ENCODE peak calls at places on chromosomes 1 and 21, in eight cellular contexts. J, H, X, D, S, P, M and K are unnamed samples.

GRCh38 chr1:117128323-117129079 is 7.0 kb upstream of the TRIM45 start:
- DNase-seq in X (no peak), P (no peak), S (peak; percentile 16), M (no peak), D (no peak), J (peak; percentile 48), H (no peak), K (no peak)

GRCh38 chr1:29548091-29548490 is 311.8 kb downstream of the PTPRU start:
- DNase-seq in J (no peak), X (no peak), P (no peak), S (no peak), D (no peak), M (no peak), H (no peak), K (no peak)

GRCh38 chr1:6040859-6041415 is 4.8 kb upstream of the KCNAB2 start:
- DNase-seq in J (no peak), X (no peak), D (peak; percentile 38), H (no peak), P (no peak), M (no peak), S (no peak), K (no peak)

GRCh38 chr21:25908495-25908894 is 173.7 kb downstream of the GABPA start:
- DNase-seq in S (no peak), H (no peak), D (no peak), X (no peak), P (no peak), J (no peak), M (no peak), K (no peak)

GRCh38 chr1:85379203-85380136 is 85.5 kb downstream of the DDAH1 start:
- DNase-seq in H (no peak), X (no peak), D (no peak), J (no peak), P (no peak), M (no peak), S (no peak), K (no peak)

GRCh38 chr1:206608108-206608698 is 4.1 kb downstream of the EIF2D start:
- DNase-seq in M (peak; percentile 59), J (peak; percentile 49), S (peak; percentile 33), P (peak; percentile 46), H (peak; percentile 63), X (peak; percentile 60), D (peak; percentile 67), K (no peak)

GRCh38 chr1:221839794-221840395 is 98.0 kb upstream of the DUSP10 start:
- DNase-seq in X (no peak), H (no peak), S (peak; percentile 100), M (peak; percentile 66), P (no peak), J (no peak), D (peak; percentile 74), K (peak; percentile 86)

GRCh38 chr1:107683683-107684082 is 281.3 kb downstream of the VAV3 start:
- DNase-seq in J (no peak), P (no peak), H (no peak), X (no peak), M (no peak), S (no peak), D (no peak), K (no peak)

GRCh38 chr1:203126866-203127671 is 457 bp upstream of the ADORA1 start:
- DNase-seq in P (no peak), H (no peak), M (peak; percentile 4), X (no peak), J (no peak), S (no peak), D (no peak), K (no peak)

GRCh38 chr1:184088037-184088436 is 36.5 kb downstream of the TSEN15 start:
- DNase-seq in J (no peak), H (no peak), M (no peak), S (no peak), D (no peak), P (no peak), X (no peak), K (no peak)

GRCh38 chr1:184082541-184082940 is 31.0 kb downstream of the TSEN15 start:
- DNase-seq in M (no peak), P (no peak), D (no peak), J (no peak), H (no peak), S (no peak), X (no peak), K (no peak)

GRCh38 chr1:184085667-184086066 is 34.1 kb downstream of the TSEN15 start:
- DNase-seq in H (no peak), J (no peak), P (no peak), M (no peak), X (no peak), D (no peak), S (peak; percentile 8), K (no peak)

GRCh38 chr1:184078564-184079107 is 27.1 kb downstream of the TSEN15 start:
- DNase-seq in P (no peak), D (no peak), M (no peak), J (no peak), X (no peak), S (no peak), H (no peak), K (no peak)

DNA sequence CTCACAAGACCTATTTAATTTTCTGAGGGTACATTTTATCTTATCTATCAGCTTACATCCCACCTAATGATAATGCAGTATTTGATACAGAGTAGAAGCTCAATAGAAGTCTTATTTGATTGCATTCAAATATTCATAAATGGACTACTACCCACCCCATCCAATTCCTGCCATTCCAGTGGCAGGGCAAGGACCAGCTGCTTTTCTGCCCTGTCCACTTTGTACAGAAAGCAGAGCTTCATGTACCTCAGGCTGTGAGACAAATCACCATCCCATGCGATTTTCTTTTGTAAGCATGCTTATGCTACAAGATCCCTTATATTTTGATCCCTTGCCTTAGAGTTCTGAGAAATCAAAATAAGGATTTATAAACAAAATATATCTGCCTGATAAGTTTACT is 31.5 kb downstream of the TSEN15 start:
- DNase-seq in X (no peak), J (no peak), P (no peak), M (no peak), H (no peak), S (no peak), D (no peak), K (no peak)
- TF ChIP-seq CTCF in X (no peak), J (no peak), P (no peak), M (no peak), H (no peak), S (no peak), D (no peak), K (no peak)

DNA sequence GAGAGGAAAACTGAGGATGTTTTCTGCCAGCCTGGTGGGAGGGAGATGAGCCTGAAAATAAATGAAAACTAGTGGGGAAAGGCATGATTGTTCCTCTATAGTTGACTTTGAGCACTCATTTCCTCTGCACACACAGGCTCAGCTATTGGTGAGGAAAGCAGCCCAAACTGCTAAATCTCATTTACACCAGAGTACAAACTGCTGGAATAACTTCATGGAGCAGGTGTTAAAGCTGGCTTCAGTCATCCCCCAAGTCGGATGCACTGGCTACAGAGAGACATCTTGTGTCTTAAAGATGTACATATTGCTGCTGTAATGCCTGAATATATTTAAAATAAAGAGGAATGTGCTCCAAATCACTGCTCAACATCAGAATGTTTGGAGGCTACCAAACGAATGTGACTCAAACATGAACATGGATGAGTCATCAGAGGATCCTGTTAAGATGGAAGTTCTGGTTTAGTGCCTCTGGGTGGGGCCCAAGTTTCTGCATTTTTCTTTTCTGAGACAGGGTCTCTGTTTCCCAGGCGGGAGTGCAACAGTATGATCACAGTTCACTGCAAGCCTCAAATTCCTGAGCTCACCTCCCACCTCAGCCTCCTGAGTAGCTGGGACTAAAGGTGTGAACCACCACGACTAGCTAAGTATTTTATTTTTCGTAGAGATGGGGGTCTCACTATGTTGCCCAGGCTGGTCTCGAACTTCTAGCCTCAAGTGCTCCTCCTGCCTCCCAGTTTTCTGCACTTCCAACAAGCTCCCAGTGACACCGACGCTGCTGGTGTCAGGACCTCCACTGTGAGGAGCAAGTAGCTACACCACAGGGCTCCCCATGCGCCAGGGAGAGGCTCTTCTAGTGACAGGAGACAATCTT is 79.0 kb upstream of the KRTAP19-8 start:
- DNase-seq in J (no peak), M (no peak), D (no peak), H (no peak), S (peak; percentile 73), X (no peak), P (no peak), K (no peak)
- TF ChIP-seq CTCF in J (no peak), M (no peak), D (peak; percentile 20), H (no peak), S (peak; percentile 15), X (no peak), P (no peak), K (no peak)

GRCh38 chr1:23916209-23917131 is 3.3 kb upstream of the CNR2 start:
- DNase-seq in S (peak; percentile 70), P (peak; percentile 81), X (peak; percentile 81), J (peak; percentile 82), H (peak; percentile 64), D (peak; percentile 72), M (peak; percentile 59), K (peak; percentile 57)
- TF ChIP-seq CTCF in S (peak; percentile 78), P (peak; percentile 34), X (peak; percentile 76), J (peak; percentile 88), H (peak; percentile 68), D (peak; percentile 72), M (peak; percentile 86), K (peak; percentile 79)

DNA sequence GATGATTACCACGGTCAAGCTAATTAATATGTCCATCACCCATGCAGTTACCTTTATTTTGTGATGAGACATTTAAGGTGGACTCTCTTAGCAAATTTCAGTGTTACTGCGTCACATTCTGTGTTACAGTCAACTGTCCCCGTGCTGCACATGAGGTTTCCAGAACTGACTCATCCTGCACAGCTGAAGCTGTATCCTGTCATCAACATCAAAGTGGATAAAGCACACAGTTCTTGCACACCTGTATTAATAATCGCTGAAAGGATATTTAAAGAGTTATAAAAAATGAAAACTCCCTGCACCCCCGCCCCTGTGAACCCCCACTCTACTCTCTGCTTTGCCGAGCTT is 3.4 kb upstream of the KRTAP10-5 start:
- DNase-seq in D (no peak), S (peak; percentile 29), J (no peak), M (no peak), P (no peak), H (no peak), X (no peak), K (no peak)
- TF ChIP-seq CTCF in D (no peak), S (no peak), J (no peak), M (no peak), P (no peak), H (no peak), X (no peak), K (no peak)

DNA sequence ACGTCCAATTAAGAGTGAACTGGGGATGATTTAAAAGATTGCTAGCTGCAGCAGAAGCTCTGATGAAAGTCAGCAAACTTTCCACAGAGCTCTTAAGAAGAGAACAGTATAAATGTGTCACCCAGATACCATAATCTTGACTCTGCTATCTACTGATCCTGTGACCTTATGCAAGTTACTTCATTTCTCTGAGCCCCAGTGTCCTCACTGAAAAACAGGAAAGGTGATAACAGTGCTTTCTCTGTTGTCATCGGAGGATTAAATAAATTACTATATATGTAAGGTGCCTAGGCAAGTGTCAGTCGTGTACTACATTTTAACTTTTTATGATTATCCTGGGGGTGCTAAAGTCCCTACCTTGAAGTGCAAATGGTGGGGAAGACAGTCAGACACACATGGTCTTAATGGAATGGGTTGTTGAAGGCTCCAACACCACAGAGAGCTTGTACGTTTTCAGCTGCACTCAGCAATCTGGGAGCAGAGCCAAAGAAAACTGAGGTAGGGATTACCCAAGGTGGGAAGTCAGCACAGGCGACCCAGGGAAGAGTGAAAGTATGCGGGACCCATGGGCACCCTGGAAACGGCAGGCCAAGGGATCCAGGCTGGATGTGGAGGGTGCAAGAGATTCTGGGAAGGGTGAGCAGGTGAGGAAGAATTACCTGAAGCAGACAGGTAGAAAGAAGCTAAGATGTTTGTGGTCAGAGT is 82.8 kb downstream of the DTL start:
- DNase-seq in H (no peak), P (no peak), M (no peak), S (peak; percentile 41), X (no peak), J (no peak), D (no peak), K (no peak)
- TF ChIP-seq CTCF in H (no peak), P (no peak), M (no peak), S (no peak), X (no peak), J (no peak), D (no peak), K (no peak)